ENCODE peak calls at places on chromosomes 5 and 9, in ten cellular contexts. H is psoas muscle; R is fibroblast of lung; G is HAP-1; Z is tibial nerve; C is A549; S is gastrocnemius medialis; M is fibroblast of mammary gland; O is cardiac fibroblast; W is CD4-positive, alpha-beta memory T cell. Y is an unnamed sample.

GRCh38 chr5:134793111-134793510 is 34.5 kb downstream of the DDX46 start:
- DNase-seq in H (no peak), R (no peak), G (no peak), Z (no peak), C (no peak), S (no peak), M (no peak), O (no peak), W (no peak), Y (no peak)

GRCh38 chr9:12859704-12860251 is 85.0 kb downstream of the LURAP1L start:
- DNase-seq in H (no peak), R (peak), G (no peak), Z (no peak), C (peak), S (no peak), M (peak), O (peak), W (no peak), Y (peak)

GRCh38 chr5:103895738-103896137 is 333.1 kb upstream of the NUDT12 start:
- DNase-seq in H (no peak), R (no peak), G (no peak), Z (no peak), C (no peak), S (no peak), M (no peak), O (no peak), W (no peak), Y (no peak)

GRCh38 chr9:4774209-4774608 is 18.5 kb upstream of the RCL1 start:
- DNase-seq in H (no peak), R (no peak), G (no peak), Z (peak), C (no peak), S (peak), M (peak), O (peak), W (no peak), Y (no peak)

GRCh38 chr5:179176166-179176565 is 116.0 kb downstream of the ZNF354C start:
- DNase-seq in H (no peak), R (no peak), G (no peak), Z (no peak), C (no peak), S (no peak), M (no peak), O (no peak), W (no peak), Y (no peak)

GRCh38 chr5:173858675-173859121 is 29.5 kb upstream of the CPEB4 start:
- DNase-seq in H (no peak), R (no peak), G (no peak), Z (no peak), C (no peak), S (no peak), M (no peak), O (no peak), W (no peak), Y (no peak)

GRCh38 chr9:19788614-19789271 is at the start of gene SLC24A2:
- DNase-seq in H (no peak), R (no peak), G (no peak), Z (no peak), C (no peak), S (no peak), M (no peak), O (peak), W (no peak), Y (no peak)

GRCh38 chr5:35003018-35003957 is 44.5 kb downstream of the AGXT2 start:
- DNase-seq in H (peak), R (peak), G (peak), Z (peak), C (peak), S (no peak), M (peak), O (peak), W (peak), Y (peak)

GRCh38 chr9:106932675-106933074 is 69.7 kb downstream of the ZNF462 start:
- DNase-seq in H (no peak), R (no peak), G (no peak), Z (no peak), C (no peak), S (no peak), M (no peak), O (no peak), W (no peak), Y (no peak)

GRCh38 chr5:65926276-65926761 is at the start of gene ERBIN:
- DNase-seq in H (peak), R (peak), G (peak), Z (peak), C (peak), S (peak), M (peak), O (peak), W (peak), Y (peak)

GRCh38 chr9:91060520-91061343 is 259.1 kb downstream of the SYK start:
- DNase-seq in H (no peak), R (peak), G (no peak), Z (peak), C (peak), S (peak), M (peak), O (peak), W (no peak), Y (peak)

GRCh38 chr9:14994738-14995137 is 84.5 kb upstream of the FREM1 start:
- DNase-seq in H (no peak), R (no peak), G (no peak), Z (no peak), C (no peak), S (no peak), M (no peak), O (no peak), W (no peak), Y (no peak)

GRCh38 chr9:86126998-86127972 is 27.9 kb upstream of the GOLM1 start:
- DNase-seq in H (peak), R (peak), G (peak), Z (peak), C (peak), S (peak), M (peak), O (peak), W (no peak), Y (peak)

GRCh38 chr5:176353533-176353932 is 8.0 kb downstream of the KIAA1191 start:
- DNase-seq in H (no peak), R (no peak), G (no peak), Z (no peak), C (no peak), S (peak), M (no peak), O (no peak), W (no peak), Y (no peak)

GRCh38 chr5:133995341-133995740 is 9.4 kb downstream of the VDAC1 start:
- DNase-seq in H (no peak), R (peak), G (no peak), Z (no peak), C (no peak), S (peak), M (no peak), O (no peak), W (no peak), Y (no peak)

GRCh38 chr5:141515141-141515540 is 26.3 kb downstream of the PCDHGC5 start:
- DNase-seq in H (no peak), R (no peak), G (no peak), Z (no peak), C (no peak), S (peak), M (no peak), O (no peak), W (no peak), Y (no peak)

GRCh38 chr5:154402611-154403010 is 43.2 kb upstream of the SAP30L start:
- DNase-seq in H (no peak), R (no peak), G (no peak), Z (no peak), C (no peak), S (no peak), M (no peak), O (no peak), W (no peak), Y (no peak)

GRCh38 chr9:124047106-124047716 is 35.6 kb downstream of the LHX2 start:
- DNase-seq in H (no peak), R (no peak), G (no peak), Z (no peak), C (no peak), S (no peak), M (no peak), O (peak), W (no peak), Y (no peak)

GRCh38 chr5:173089581-173089980 is 33.4 kb downstream of the CREBRF start:
- DNase-seq in H (no peak), R (no peak), G (no peak), Z (no peak), C (no peak), S (no peak), M (no peak), O (no peak), W (no peak), Y (no peak)

GRCh38 chr9:1791191-1791590 is 224.0 kb upstream of the SMARCA2 start:
- DNase-seq in H (no peak), R (no peak), G (no peak), Z (no peak), C (no peak), S (no peak), M (no peak), O (no peak), W (no peak), Y (no peak)

GRCh38 chr9:112861155-112861554 is 29.5 kb downstream of the SLC46A2 start:
- DNase-seq in H (no peak), R (no peak), G (no peak), Z (no peak), C (no peak), S (no peak), M (no peak), O (no peak), W (no peak), Y (no peak)

DNA sequence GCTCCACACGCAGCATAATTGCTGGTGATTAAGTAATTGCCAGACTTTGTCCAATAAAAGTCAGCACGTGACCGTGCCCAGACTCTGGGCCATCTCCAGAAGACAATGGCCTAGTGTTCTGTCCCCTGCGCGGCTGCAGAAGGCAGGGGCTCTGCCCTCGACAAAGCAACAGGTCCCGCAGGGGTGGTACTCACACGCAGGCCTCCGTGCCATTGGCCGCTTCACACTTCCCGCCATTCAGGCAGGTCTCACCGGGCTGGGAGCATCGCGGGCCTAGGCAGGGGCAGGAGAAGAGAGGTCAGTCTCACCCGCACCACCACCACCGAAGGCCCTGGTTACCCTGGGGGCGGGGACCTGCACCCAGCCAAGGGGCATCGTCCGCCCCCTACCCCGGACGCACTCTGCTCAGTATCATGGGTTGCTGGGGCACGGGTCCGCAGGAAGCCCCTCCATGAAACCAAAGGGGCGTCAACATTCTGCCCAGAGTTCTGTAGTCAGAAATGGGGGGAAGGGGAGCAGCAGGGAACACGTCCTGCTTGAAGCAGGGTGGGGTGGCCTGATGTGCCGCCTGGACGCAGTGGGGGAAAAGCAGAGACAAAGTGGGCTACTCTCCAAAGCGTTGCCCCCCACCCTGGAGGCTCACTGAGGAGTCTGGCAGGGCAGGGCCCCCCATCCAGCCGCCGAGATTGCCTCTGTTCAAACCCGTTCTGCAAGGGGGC is 1.9 kb downstream of the NOTCH1 start:
- DNase-seq in H (no peak), R (no peak), G (no peak), Z (peak), C (no peak), S (no peak), M (no peak), O (no peak), W (no peak), Y (no peak)
- H3K4me3 ChIP-seq in H (peak), R (peak), G (peak), Z (peak), C (peak), S (peak), M (peak), O (peak), W (peak), Y (peak)

DNA sequence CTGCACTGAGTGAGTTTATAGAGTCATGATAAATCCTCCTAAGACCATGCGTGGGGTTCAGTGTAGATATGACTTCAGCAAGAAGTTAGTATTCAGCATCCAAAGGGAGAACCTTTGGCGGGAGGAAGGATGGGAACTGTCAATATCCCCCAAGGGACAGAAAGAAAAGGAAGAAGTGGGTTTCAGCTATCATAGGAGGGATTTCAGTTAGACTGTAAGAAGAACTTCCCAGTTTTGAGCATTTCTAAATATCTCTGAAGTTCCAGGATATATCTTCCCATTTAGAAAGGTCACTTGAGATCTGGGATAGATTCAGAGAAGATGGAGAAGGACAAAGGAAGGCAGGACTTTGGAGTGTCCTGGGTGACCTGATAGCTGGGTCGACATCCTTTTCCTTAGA is 927 bp downstream of the KCNMB1 start:
- DNase-seq in H (no peak), R (no peak), G (no peak), Z (no peak), C (no peak), S (no peak), M (no peak), O (no peak), W (no peak), Y (no peak)
- H3K4me3 ChIP-seq in H (peak), R (no peak), G (no peak), Z (no peak), C (no peak), S (no peak), M (no peak), O (no peak), W (no peak), Y (no peak)

GRCh38 chr5:132673939-132674630 is at the start of gene IL4:
- DNase-seq in H (no peak), R (no peak), G (no peak), Z (no peak), C (no peak), S (no peak), M (no peak), O (no peak), W (no peak), Y (no peak)
- H3K4me3 ChIP-seq in H (no peak), R (no peak), G (no peak), Z (no peak), C (no peak), S (no peak), M (peak), O (peak), W (no peak), Y (no peak)

GRCh38 chr9:121284733-121285451 is 16.9 kb downstream of the GSN start:
- DNase-seq in H (peak), R (no peak), G (no peak), Z (peak), C (no peak), S (peak), M (no peak), O (no peak), W (no peak), Y (no peak)
- H3K4me3 ChIP-seq in H (no peak), R (no peak), G (no peak), Z (no peak), C (no peak), S (no peak), M (no peak), O (no peak), W (no peak), Y (no peak)

GRCh38 chr9:133978226-133979123 is 13.6 kb downstream of the VAV2 start:
- DNase-seq in H (peak), R (no peak), G (no peak), Z (no peak), C (no peak), S (no peak), M (no peak), O (no peak), W (no peak), Y (no peak)

GRCh38 chr9:133981589-133981957 is 10.6 kb downstream of the VAV2 start:
- DNase-seq in H (peak), R (no peak), G (no peak), Z (no peak), C (no peak), S (no peak), M (no peak), O (no peak), W (no peak), Y (no peak)

GRCh38 chr9:133980864-133981588 is 11.1 kb downstream of the VAV2 start:
- DNase-seq in H (peak), R (no peak), G (no peak), Z (no peak), C (no peak), S (no peak), M (no peak), O (no peak), W (no peak), Y (no peak)

GRCh38 chr9:133979124-133979920 is 12.8 kb downstream of the VAV2 start:
- DNase-seq in H (peak), R (peak), G (no peak), Z (no peak), C (no peak), S (no peak), M (no peak), O (peak), W (no peak), Y (peak)

GRCh38 chr9:133979921-133980863 is 11.9 kb downstream of the VAV2 start:
- DNase-seq in H (peak), R (no peak), G (no peak), Z (no peak), C (no peak), S (no peak), M (no peak), O (no peak), W (no peak), Y (no peak)
- H3K4me3 ChIP-seq in H (no peak), R (no peak), G (no peak), Z (no peak), C (no peak), S (peak), M (no peak), O (no peak), W (no peak), Y (no peak)

GRCh38 chr5:128536229-128536860 is 1.7 kb downstream of the FBN2 start:
- DNase-seq in H (no peak), R (no peak), G (peak), Z (no peak), C (no peak), S (no peak), M (no peak), O (peak), W (no peak), Y (peak)
- H3K4me3 ChIP-seq in H (peak), R (peak), G (peak), Z (no peak), C (peak), S (no peak), M (peak), O (peak), W (no peak), Y (peak)

DNA sequence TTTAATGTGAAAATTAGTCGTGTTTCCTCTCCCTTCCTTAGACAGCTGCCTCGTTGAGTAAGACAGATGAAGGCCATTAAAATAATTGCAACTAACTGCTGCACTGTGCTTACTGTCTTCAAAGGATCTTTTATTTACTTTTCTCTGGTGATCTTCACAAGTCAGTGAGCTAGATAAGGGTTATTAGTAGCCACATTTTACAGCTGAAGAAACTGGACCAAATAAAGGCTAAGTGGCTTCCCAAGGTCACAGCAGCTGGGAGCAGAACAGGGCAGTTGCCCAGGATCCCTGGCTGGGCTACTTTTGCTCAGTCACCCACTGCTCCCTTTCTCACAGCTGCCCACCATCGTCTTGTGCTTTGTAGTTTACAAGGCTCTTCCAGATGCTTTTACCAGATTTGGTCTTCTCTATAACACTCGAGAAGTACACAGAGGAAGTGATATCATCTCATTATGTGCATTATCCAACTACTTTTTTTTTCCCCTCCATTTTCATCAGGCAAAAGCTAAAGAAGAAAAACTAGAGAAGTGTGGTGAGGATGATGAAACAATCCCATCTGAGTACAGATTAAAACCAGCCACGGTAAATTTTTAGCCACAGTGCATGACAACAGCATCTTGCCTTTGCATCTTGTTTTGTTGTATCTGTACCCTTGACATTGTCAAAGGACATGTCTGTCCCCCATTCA is 61.8 kb downstream of the ERAP1 start:
- DNase-seq in H (no peak), R (peak), G (no peak), Z (no peak), C (no peak), S (no peak), M (no peak), O (peak), W (no peak), Y (no peak)
- H3K4me3 ChIP-seq in H (no peak), R (no peak), G (no peak), Z (no peak), C (no peak), S (no peak), M (no peak), O (no peak), W (no peak), Y (no peak)

GRCh38 chr5:43191740-43192557 is at the start of gene NIM1K:
- DNase-seq in H (peak), R (peak), G (peak), Z (peak), C (peak), S (peak), M (peak), O (peak), W (peak), Y (peak)
- H3K4me3 ChIP-seq in H (peak), R (peak), G (peak), Z (peak), C (peak), S (peak), M (peak), O (peak), W (peak), Y (peak)

Y was measured in astrocyte of the spinal cord.